ENCODE peak calls at places on chromosomes 7 and 10, in four cellular contexts. Z, Q, T and E are unnamed samples. For H3K4me1 and H3K9me3, the result is how much of the 10 kb centered on the place peaks cover.

GRCh38 chr7:116502201-116503096 is 2.9 kb downstream of the CAV2 start:
- DNase-seq in T (no peak), Q (no peak), Z (no peak), E (no peak)

GRCh38 chr10:48446785-48447184 is 140.3 kb downstream of the MAPK8 start:
- DNase-seq in Q (no peak), T (no peak), Z (no peak), E (no peak)

GRCh38 chr10:103765981-103766380 is 89.4 kb downstream of the SH3PXD2A start:
- DNase-seq in Q (no peak), Z (peak), T (no peak), E (no peak)

GRCh38 chr10:35368485-35369048 is 32.3 kb downstream of the CCNY start:
- DNase-seq in Z (no peak), Q (no peak), T (no peak), E (no peak)

GRCh38 chr10:113175756-113176651 is 226.0 kb downstream of the TCF7L2 start:
- DNase-seq in Q (no peak), Z (no peak), T (no peak), E (no peak)

GRCh38 chr10:96756111-96756903 is 36.0 kb upstream of the PIK3AP1 start:
- DNase-seq in Z (peak), T (no peak), Q (no peak), E (no peak)

GRCh38 chr7:106848851-106849442 is 16.1 kb upstream of the PIK3CG start:
- DNase-seq in T (no peak), Z (no peak), Q (no peak), E (no peak)

GRCh38 chr7:107029061-107029763 is 15.3 kb upstream of the PRKAR2B start:
- DNase-seq in Z (no peak), Q (no peak), T (no peak), E (no peak)

GRCh38 chr7:27109533-27110162 is 7.2 kb upstream of the HOXA2 start:
- DNase-seq in T (no peak), Q (peak), Z (no peak), E (no peak)

GRCh38 chr7:45394117-45394708 is 180.0 kb upstream of the ADCY1 start:
- DNase-seq in Q (no peak), T (no peak), Z (no peak), E (no peak)

GRCh38 chr7:2045559-2046405 is 187.0 kb downstream of the MAD1L1 start:
- DNase-seq in Q (no peak), T (peak), Z (no peak), E (no peak)

GRCh38 chr10:11345224-11346054 is 266.0 kb downstream of the USP6NL start:
- DNase-seq in Z (peak), Q (peak), T (no peak), E (no peak)

GRCh38 chr10:106078796-106079576 is 1085.5 kb downstream of the SORCS1 start:
- DNase-seq in Z (no peak), T (no peak), Q (no peak), E (no peak)

DNA sequence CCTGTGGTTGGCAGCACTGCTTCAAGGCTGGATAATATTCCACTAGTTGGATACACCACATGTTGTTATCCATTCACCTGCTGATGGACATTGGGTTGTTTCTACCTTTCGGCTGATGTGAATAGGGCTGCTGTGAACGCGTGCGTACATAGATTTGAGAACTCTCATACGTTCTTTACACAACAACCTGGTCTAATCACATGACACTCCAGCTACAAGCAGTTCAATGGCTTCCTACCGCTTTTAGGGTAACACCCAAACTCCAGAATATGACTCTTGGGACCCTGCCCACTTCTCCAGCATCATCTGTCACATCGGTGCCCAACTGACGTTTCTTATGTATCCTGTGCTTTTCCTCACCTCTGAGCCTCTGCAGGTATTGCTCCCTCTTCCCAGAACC is 114.6 kb downstream of the ABLIM1 start:
- DNase-seq in T (no peak), Q (no peak), Z (peak), E (no peak)
- H3K4me1 ChIP-seq in T (under half), Q (under half), Z (half or more), E (under half)

GRCh38 chr10:42519079-42519478 is 119.3 kb downstream of the ZNF33B start:
- DNase-seq in T (no peak), Z (no peak), Q (no peak), E (no peak)

GRCh38 chr10:42523098-42523497 is 115.3 kb downstream of the ZNF33B start:
- DNase-seq in T (no peak), Z (no peak), Q (no peak), E (no peak)

GRCh38 chr10:42513921-42514320 is 124.4 kb downstream of the ZNF33B start:
- DNase-seq in T (no peak), Z (no peak), Q (no peak), E (no peak)

DNA sequence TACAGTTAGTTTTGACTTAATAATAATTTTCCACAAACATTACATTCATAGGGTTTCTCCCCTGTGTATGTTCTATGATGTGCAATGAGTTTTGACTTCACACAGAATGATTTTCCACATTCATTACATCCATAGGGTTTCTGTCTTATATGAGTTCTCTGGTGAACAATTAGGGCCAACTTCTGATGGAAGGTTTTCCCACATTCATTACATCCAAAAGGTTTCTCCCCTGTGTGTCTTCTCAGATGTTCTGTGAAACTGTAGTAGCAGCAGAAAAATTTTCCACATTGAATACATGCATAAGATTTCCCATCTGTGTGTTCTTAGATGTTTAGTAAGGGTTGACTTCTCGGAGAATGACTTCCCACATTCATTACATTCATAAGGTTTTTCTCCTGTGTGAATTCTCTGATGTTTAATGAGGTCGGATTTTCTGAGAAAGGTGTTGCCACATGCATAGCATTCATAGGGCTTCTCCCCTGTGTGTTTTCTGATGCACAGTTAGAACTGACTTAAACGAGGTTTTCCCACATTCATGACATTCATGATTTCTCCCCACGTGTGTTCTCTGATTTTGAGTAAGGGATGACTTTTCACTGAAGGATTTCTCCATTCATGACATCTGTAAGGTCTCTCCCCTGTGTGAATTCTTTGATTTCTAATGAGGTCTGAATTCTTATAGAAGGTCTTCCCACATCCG is 118.5 kb downstream of the ZNF33B start:
- DNase-seq in Z (no peak), Q (no peak), T (no peak), E (no peak)
- H3K9me3 ChIP-seq in Z (under half), Q (under half), T (half or more), E (half or more)

GRCh38 chr7:86116-86515 is 106.3 kb upstream of the FAM20C start:
- DNase-seq in Z (no peak), Q (no peak), T (no peak), E (no peak)
- H3K4me1 ChIP-seq in Z (under half), Q (under half), T (under half), E (under half)

GRCh38 chr7:73715648-73716317 is 3.7 kb downstream of the STX1A start:
- DNase-seq in Q (no peak), T (no peak), Z (peak), E (no peak)
- H3K9me3 ChIP-seq in Q (under half), T (under half), Z (under half), E (under half)

GRCh38 chr10:124725171-124725631 is 19.0 kb downstream of the FAM53B start:
- DNase-seq in Z (peak), T (no peak), Q (no peak), E (no peak)
- H3K4me1 ChIP-seq in Z (half or more), T (half or more), Q (half or more), E (half or more)

GRCh38 chr7:63054191-63054661 is 944.4 kb upstream of the ZNF722 start:
- DNase-seq in Q (no peak), T (no peak), Z (no peak), E (peak)

DNA sequence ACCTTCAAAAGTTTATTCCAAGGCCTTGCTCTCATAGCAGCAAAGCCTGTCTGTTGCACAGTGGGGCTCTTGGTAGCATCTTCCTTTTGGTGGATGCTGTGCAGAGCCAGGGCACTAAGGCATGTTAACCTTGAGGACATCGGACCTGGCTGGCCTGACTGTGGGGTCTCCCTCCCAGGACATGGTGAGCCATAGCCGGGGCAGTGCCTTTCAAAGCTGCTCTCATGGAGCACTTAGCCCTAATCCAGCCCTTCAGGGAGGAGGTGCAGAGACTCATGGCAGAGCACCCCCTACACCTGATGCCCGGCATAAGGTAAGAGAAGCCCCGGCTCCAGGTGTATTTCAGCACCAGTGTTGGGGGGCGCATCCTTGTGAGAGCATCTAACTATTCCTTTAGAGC is 941.4 kb upstream of the ZNF722 start:
- DNase-seq in Z (no peak), Q (no peak), T (no peak), E (no peak)
- H3K9me3 ChIP-seq in Z (under half), Q (under half), T (under half), E (under half)

DNA sequence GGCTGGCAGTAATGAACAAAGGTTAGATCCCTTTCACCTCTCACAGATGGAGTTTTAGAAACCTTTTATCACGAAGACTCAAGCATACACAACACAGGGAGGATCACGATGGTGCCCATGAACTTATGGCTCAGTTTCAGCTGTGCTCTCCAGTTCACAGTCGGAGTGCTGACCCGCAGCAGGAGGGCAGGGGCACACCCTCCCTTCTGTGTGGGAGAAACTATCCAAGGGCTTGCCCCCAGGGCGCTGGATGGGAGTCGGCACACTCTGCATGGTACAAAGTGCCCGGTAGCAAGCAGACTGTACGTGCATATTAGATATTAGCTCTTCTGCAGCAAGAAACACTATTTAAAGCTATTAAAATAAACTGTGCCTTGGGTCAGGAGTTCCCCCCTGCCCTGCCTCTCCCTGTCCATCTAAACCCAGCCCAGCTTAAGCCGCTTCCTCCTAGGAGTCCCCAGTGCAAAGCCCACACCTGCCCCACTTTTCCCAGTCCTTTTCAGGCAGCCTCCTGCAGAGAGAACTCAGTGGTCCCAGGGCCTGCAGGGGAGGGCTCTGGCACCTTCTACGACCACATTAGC is 76.5 kb downstream of the CHST15 start:
- DNase-seq in Q (no peak), Z (no peak), T (no peak), E (no peak)
- H3K4me1 ChIP-seq in Q (under half), Z (under half), T (under half), E (under half)

DNA sequence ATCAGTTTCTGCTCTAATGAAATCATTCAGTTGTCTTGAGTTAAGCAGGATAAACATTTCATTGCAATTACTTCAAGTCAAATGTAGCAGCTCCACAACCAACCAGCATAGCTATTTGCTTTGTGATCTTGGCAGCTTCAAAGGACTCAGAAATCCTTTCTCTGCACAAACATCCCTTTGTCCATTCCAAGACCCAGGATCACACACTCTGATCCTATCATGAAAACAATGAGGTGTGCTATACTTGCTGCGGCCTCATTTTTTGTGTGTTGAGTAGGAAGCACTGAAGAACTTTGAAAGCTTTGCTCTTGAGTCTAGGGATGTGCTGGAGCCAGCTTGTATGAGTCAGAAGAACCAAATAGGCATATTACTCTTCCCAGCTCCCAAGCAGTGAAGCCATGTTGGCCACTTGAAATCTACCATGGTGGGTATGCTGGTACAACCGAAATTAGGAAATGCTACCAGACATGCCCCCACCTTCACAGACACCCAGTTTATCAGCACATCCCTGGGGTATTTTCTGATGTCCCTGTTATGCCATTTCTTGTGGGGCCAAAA is 199.4 kb upstream of the PRSS58 start:
- DNase-seq in Z (no peak), T (no peak), Q (no peak), E (no peak)
- H3K9me3 ChIP-seq in Z (under half), T (under half), Q (under half), E (under half)

GRCh38 chr10:91591792-91592165 is 41.1 kb downstream of the PPP1R3C start:
- DNase-seq in Q (no peak), T (no peak), Z (no peak), E (no peak)

GRCh38 chr10:91592282-91593020 is 40.4 kb downstream of the PPP1R3C start:
- DNase-seq in T (no peak), Q (no peak), Z (no peak), E (no peak)

GRCh38 chr10:91589656-91590035 is 43.2 kb downstream of the PPP1R3C start:
- DNase-seq in Q (no peak), T (no peak), Z (no peak), E (no peak)

GRCh38 chr10:91590142-91590903 is 42.5 kb downstream of the PPP1R3C start:
- DNase-seq in Q (peak), T (peak), Z (no peak), E (no peak)

DNA sequence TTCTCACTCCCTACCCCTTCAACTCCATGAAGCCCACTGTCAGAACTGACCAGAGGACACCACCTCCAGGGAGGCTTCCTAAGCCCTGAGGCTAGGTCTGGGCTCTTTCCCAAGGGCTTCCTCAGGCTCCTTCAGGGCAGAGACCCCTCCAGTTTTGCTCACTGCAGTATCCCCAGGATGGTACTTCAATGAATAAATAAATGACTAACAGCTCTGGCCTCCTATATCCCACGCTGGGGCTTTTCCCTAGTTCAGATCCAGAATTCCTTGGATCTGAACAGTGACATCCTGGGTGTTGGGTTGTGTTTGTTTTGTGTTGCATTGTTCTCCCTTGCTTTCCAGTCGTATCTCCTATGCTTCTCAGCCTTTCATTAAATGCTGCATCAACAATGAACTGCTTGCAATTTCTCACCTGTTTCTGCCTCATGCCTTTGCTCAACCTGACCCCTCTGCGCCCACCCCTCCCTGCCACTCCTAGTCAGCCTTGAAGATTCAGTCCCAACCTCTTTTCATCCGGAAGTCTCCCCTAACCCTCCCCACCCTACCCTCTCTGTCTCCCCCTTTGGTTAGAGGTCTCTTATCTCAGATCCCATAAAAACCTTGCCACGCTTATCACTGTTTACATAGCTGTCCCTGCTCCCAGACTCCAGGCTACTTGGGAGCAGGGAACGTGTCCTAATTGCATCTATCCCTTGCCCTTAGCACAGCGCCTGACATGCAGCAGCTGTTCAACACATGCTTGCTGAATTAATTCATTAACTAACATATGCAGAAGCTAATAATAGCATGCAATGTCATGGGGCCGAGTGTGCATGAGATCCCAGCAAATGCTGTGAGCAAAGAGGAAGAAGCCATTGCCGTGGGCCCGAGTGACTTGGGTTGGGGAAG is 41.7 kb downstream of the PPP1R3C start:
- DNase-seq in Z (no peak), T (no peak), Q (peak), E (peak)
- H3K4me1 ChIP-seq in Z (under half), T (half or more), Q (under half), E (under half)